ENCODE peak calls at places on chromosomes 7 and 10, in seven cellular contexts. One of them, this sample, is unnamed.

GRCh38 chr7:36021917-36022550 is 131.0 kb upstream of the EEPD1 start:
- DNase-seq in tibial nerve: no peak
- DNase-seq in AG08396: no peak
- DNase-seq in RCC 7860: no peak
- DNase-seq in pancreas: no peak
- DNase-seq in hypothalamus: no peak
- DNase-seq in stimulated activated CD4-positive, alpha-beta T cell treated with anti-CD3 and anti-CD28 coated beads, TNF-alpha, amount 100 ng/mL, for 48 hours: no peak
- DNase-seq in this sample: no peak

GRCh38 chr10:100562806-100563293 is 27.1 kb downstream of the HIF1AN start:
- DNase-seq in tibial nerve: no peak
- DNase-seq in AG08396: peak; percentile 88
- DNase-seq in RCC 7860: no peak
- DNase-seq in pancreas: peak; percentile 60
- DNase-seq in hypothalamus: no peak
- DNase-seq in stimulated activated CD4-positive, alpha-beta T cell treated with anti-CD3 and anti-CD28 coated beads, TNF-alpha, amount 100 ng/mL, for 48 hours: no peak
- DNase-seq in this sample: no peak

GRCh38 chr7:149776305-149776704 is 2.9 kb upstream of the ZNF467 start:
- DNase-seq in tibial nerve: no peak
- DNase-seq in AG08396: no peak
- DNase-seq in RCC 7860: peak; percentile 43
- DNase-seq in pancreas: no peak
- DNase-seq in hypothalamus: no peak
- DNase-seq in stimulated activated CD4-positive, alpha-beta T cell treated with anti-CD3 and anti-CD28 coated beads, TNF-alpha, amount 100 ng/mL, for 48 hours: no peak
- DNase-seq in this sample: no peak

GRCh38 chr10:122962405-122962804 is 8.4 kb upstream of the C10orf88 start:
- DNase-seq in tibial nerve: no peak
- DNase-seq in AG08396: no peak
- DNase-seq in RCC 7860: no peak
- DNase-seq in pancreas: no peak
- DNase-seq in hypothalamus: no peak
- DNase-seq in stimulated activated CD4-positive, alpha-beta T cell treated with anti-CD3 and anti-CD28 coated beads, TNF-alpha, amount 100 ng/mL, for 48 hours: no peak
- DNase-seq in this sample: no peak

GRCh38 chr7:30531286-30531685 is 26.7 kb upstream of the GGCT start:
- DNase-seq in tibial nerve: no peak
- DNase-seq in AG08396: no peak
- DNase-seq in RCC 7860: peak; percentile 20
- DNase-seq in pancreas: no peak
- DNase-seq in hypothalamus: no peak
- DNase-seq in stimulated activated CD4-positive, alpha-beta T cell treated with anti-CD3 and anti-CD28 coated beads, TNF-alpha, amount 100 ng/mL, for 48 hours: no peak
- DNase-seq in this sample: no peak

GRCh38 chr7:42125321-42125720 is 111.7 kb downstream of the GLI3 start:
- DNase-seq in tibial nerve: no peak
- DNase-seq in AG08396: no peak
- DNase-seq in RCC 7860: no peak
- DNase-seq in pancreas: no peak
- DNase-seq in hypothalamus: no peak
- DNase-seq in stimulated activated CD4-positive, alpha-beta T cell treated with anti-CD3 and anti-CD28 coated beads, TNF-alpha, amount 100 ng/mL, for 48 hours: no peak
- DNase-seq in this sample: no peak

GRCh38 chr10:19329475-19329874 is 280.9 kb downstream of the MALRD1 start:
- DNase-seq in tibial nerve: no peak
- DNase-seq in AG08396: no peak
- DNase-seq in RCC 7860: no peak
- DNase-seq in pancreas: no peak
- DNase-seq in hypothalamus: no peak
- DNase-seq in stimulated activated CD4-positive, alpha-beta T cell treated with anti-CD3 and anti-CD28 coated beads, TNF-alpha, amount 100 ng/mL, for 48 hours: no peak
- DNase-seq in this sample: no peak

GRCh38 chr7:85522070-85522469 is 335.2 kb upstream of the SEMA3D start:
- DNase-seq in tibial nerve: no peak
- DNase-seq in AG08396: no peak
- DNase-seq in RCC 7860: no peak
- DNase-seq in pancreas: no peak
- DNase-seq in hypothalamus: no peak
- DNase-seq in stimulated activated CD4-positive, alpha-beta T cell treated with anti-CD3 and anti-CD28 coated beads, TNF-alpha, amount 100 ng/mL, for 48 hours: no peak
- DNase-seq in this sample: no peak

GRCh38 chr7:28804990-28805389 is 153.1 kb downstream of the TRIL start:
- DNase-seq in tibial nerve: no peak
- DNase-seq in AG08396: peak; percentile 16
- DNase-seq in RCC 7860: peak; percentile 69
- DNase-seq in pancreas: no peak
- DNase-seq in hypothalamus: no peak
- DNase-seq in stimulated activated CD4-positive, alpha-beta T cell treated with anti-CD3 and anti-CD28 coated beads, TNF-alpha, amount 100 ng/mL, for 48 hours: no peak
- DNase-seq in this sample: no peak

GRCh38 chr7:144255471-144255897 is 9.1 kb downstream of the OR2A7 start:
- DNase-seq in tibial nerve: no peak
- DNase-seq in AG08396: no peak
- DNase-seq in RCC 7860: peak; percentile 1
- DNase-seq in pancreas: no peak
- DNase-seq in hypothalamus: no peak
- DNase-seq in stimulated activated CD4-positive, alpha-beta T cell treated with anti-CD3 and anti-CD28 coated beads, TNF-alpha, amount 100 ng/mL, for 48 hours: no peak
- DNase-seq in this sample: no peak

GRCh38 chr10:54758791-54759190 is 42.2 kb downstream of the PCDH15 start:
- DNase-seq in tibial nerve: no peak
- DNase-seq in AG08396: no peak
- DNase-seq in RCC 7860: peak; percentile 31
- DNase-seq in pancreas: no peak
- DNase-seq in hypothalamus: no peak
- DNase-seq in stimulated activated CD4-positive, alpha-beta T cell treated with anti-CD3 and anti-CD28 coated beads, TNF-alpha, amount 100 ng/mL, for 48 hours: no peak
- DNase-seq in this sample: no peak

GRCh38 chr10:58608356-58608755 is 95.7 kb downstream of the BICC1 start:
- DNase-seq in tibial nerve: no peak
- DNase-seq in AG08396: no peak
- DNase-seq in RCC 7860: peak; percentile 64
- DNase-seq in pancreas: no peak
- DNase-seq in hypothalamus: no peak
- DNase-seq in stimulated activated CD4-positive, alpha-beta T cell treated with anti-CD3 and anti-CD28 coated beads, TNF-alpha, amount 100 ng/mL, for 48 hours: no peak
- DNase-seq in this sample: no peak

GRCh38 chr7:12583181-12583580 is 12.7 kb downstream of the SCIN start:
- DNase-seq in tibial nerve: no peak
- DNase-seq in AG08396: no peak
- DNase-seq in RCC 7860: no peak
- DNase-seq in pancreas: no peak
- DNase-seq in hypothalamus: no peak
- DNase-seq in stimulated activated CD4-positive, alpha-beta T cell treated with anti-CD3 and anti-CD28 coated beads, TNF-alpha, amount 100 ng/mL, for 48 hours: no peak
- DNase-seq in this sample: no peak

GRCh38 chr7:44980393-44981034 is 1.7 kb upstream of the MYO1G start:
- DNase-seq in tibial nerve: no peak
- DNase-seq in AG08396: no peak
- DNase-seq in RCC 7860: peak; percentile 55
- DNase-seq in pancreas: no peak
- DNase-seq in hypothalamus: no peak
- DNase-seq in stimulated activated CD4-positive, alpha-beta T cell treated with anti-CD3 and anti-CD28 coated beads, TNF-alpha, amount 100 ng/mL, for 48 hours: peak; percentile 68
- DNase-seq in this sample: peak; percentile 59

GRCh38 chr7:80623465-80624252 is 14.8 kb upstream of the CD36 start:
- DNase-seq in tibial nerve: no peak
- DNase-seq in AG08396: no peak
- DNase-seq in RCC 7860: no peak
- DNase-seq in pancreas: no peak
- DNase-seq in hypothalamus: no peak
- DNase-seq in stimulated activated CD4-positive, alpha-beta T cell treated with anti-CD3 and anti-CD28 coated beads, TNF-alpha, amount 100 ng/mL, for 48 hours: no peak
- DNase-seq in this sample: no peak